ENCODE peak calls at places on chromosomes 1 and 21, in seven cellular contexts. I is MM.1S, Z is transverse colon, O is heart left ventricle, S is neural progenitor cell, R is SJSA1, V is pancreas. K is an unnamed sample. For H3K27me3 and H3K36me3, the result is how much of the 10 kb centered on the place peaks cover.

GRCh38 chr1:6461237-6461530 is 4.8 kb downstream of the TNFRSF25 start:
- DNase-seq in I (no peak), Z (no peak), O (no peak), S (no peak), R (no peak), V (no peak), K (no peak)

GRCh38 chr1:246689409-246689997 is 34.7 kb upstream of the SCCPDH start:
- DNase-seq in I (peak), Z (peak), O (peak), S (peak), R (peak), V (peak), K (peak)

GRCh38 chr21:31484219-31484618 is 140.2 kb upstream of the TIAM1 start:
- DNase-seq in I (no peak), Z (no peak), O (no peak), S (no peak), R (no peak), V (no peak), K (no peak)

GRCh38 chr1:103496014-103496635 is 29.4 kb upstream of the RNPC3 start:
- DNase-seq in I (no peak), Z (no peak), O (no peak), S (no peak), R (no peak), V (no peak), K (no peak)

GRCh38 chr1:47231314-47232186 is 475 bp downstream of the TAL1 start:
- DNase-seq in I (no peak), Z (no peak), O (no peak), S (peak), R (no peak), V (no peak), K (no peak)

GRCh38 chr1:178633068-178633467 is 92.0 kb upstream of the RALGPS2 start:
- DNase-seq in I (no peak), Z (no peak), O (no peak), S (no peak), R (no peak), V (no peak), K (no peak)

GRCh38 chr1:19203440-19203839 is 6.6 kb downstream of the UBR4 start:
- DNase-seq in I (no peak), Z (no peak), O (peak), S (no peak), R (no peak), V (peak), K (no peak)

GRCh38 chr1:230754831-230755230 is 7.6 kb downstream of the CAPN9 start:
- DNase-seq in I (no peak), Z (no peak), O (peak), S (no peak), R (no peak), V (no peak), K (no peak)

DNA sequence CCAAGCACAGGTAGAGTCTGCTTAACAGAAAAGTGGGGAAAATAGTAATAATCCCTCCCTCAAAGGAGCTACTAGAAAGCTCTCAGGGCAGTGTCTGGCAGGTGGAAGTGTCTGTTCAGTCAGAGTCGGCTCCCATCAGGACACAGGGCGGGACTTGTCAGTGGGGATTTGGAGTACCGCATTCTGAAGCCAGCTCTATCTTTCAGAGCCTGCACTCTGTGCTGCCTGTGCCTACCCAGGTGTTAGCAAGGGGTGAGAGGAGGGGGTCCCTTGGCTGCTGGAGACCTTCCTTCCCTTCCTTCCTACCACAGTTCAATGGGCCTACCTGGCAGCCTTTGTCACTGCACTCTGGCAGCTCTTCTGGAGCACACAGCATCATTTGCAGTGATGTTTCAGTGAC is 615.5 kb downstream of the AJAP1 start:
- DNase-seq in I (no peak), Z (no peak), O (no peak), S (no peak), R (no peak), V (no peak), K (no peak)
- H3K27me3 ChIP-seq in I (half or more), Z (under half), O (under half), S (under half), R (under half), V (under half), K (under half)

GRCh38 chr1:11952455-11953109 is 18.1 kb downstream of the PLOD1 start:
- DNase-seq in I (no peak), Z (no peak), O (no peak), S (no peak), R (no peak), V (no peak), K (no peak)

GRCh38 chr1:11946647-11947046 is 12.1 kb downstream of the PLOD1 start:
- DNase-seq in I (no peak), Z (no peak), O (no peak), S (no peak), R (no peak), V (no peak), K (no peak)

GRCh38 chr1:11951901-11952300 is 17.4 kb downstream of the PLOD1 start:
- DNase-seq in I (no peak), Z (no peak), O (no peak), S (no peak), R (no peak), V (no peak), K (no peak)

GRCh38 chr1:11944358-11944981 is 10.0 kb downstream of the PLOD1 start:
- DNase-seq in I (no peak), Z (no peak), O (no peak), S (peak), R (no peak), V (no peak), K (no peak)

GRCh38 chr1:11948822-11949458 is 14.4 kb downstream of the PLOD1 start:
- DNase-seq in I (peak), Z (no peak), O (no peak), S (no peak), R (no peak), V (no peak), K (no peak)
- H3K36me3 ChIP-seq in I (under half), Z (under half), O (under half), S (under half), R (half or more), V (under half), K (under half)

GRCh38 chr1:156432109-156433018 is 63.4 kb downstream of the RHBG start:
- DNase-seq in I (no peak), Z (no peak), O (no peak), S (peak), R (no peak), V (no peak), K (no peak)

GRCh38 chr1:156430305-156430704 is 61.3 kb downstream of the RHBG start:
- DNase-seq in I (no peak), Z (no peak), O (no peak), S (no peak), R (no peak), V (no peak), K (no peak)

GRCh38 chr1:156430809-156431208 is 61.8 kb downstream of the RHBG start:
- DNase-seq in I (no peak), Z (no peak), O (no peak), S (no peak), R (no peak), V (no peak), K (no peak)

GRCh38 chr1:156433032-156433431 is 64.0 kb downstream of the RHBG start:
- DNase-seq in I (no peak), Z (no peak), O (no peak), S (no peak), R (no peak), V (no peak), K (no peak)

DNA sequence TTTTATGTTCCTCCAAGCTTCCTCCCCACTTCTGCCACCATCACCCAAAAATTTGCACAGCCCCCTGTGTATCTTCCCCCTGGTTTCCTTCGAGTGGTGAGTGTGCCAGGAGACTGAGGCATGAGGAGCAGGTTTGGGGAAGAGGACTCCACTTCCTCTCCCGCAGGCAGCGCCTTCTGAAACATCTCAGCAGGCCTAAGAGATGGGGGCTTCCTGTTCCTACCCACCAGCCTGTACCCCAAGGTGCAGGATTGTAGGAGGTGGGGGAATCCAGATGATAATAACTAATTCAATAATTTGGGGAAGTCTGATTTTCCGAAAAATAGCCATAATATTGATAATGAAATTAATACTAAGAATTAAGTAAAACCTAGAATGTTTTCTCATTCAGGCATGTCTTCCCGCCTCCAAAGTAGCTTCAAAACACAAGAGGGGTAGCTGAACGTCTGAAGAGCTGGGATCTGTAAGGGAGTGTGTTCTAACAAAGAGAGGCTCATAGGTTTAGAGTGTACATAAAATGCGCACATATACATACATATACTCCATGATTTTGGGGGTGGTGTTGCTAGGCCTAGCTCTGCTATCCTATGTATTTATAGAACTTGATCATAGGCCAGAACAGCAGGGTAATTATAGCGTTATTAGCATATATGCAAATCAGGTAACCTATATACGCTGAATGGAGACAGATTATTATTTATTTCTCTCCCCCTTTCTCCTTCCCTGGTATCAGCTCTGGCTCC is 62.5 kb downstream of the RHBG start:
- DNase-seq in I (no peak), Z (no peak), O (no peak), S (no peak), R (no peak), V (no peak), K (no peak)
- H3K27me3 ChIP-seq in I (half or more), Z (half or more), O (half or more), S (half or more), R (half or more), V (under half), K (under half)

GRCh38 chr1:248855580-248855979 is 3.3 kb downstream of the ZNF692 start:
- DNase-seq in I (no peak), Z (no peak), O (no peak), S (no peak), R (no peak), V (no peak), K (no peak)

GRCh38 chr1:248857749-248858095 is 1.2 kb downstream of the ZNF692 start:
- DNase-seq in I (no peak), Z (no peak), O (no peak), S (no peak), R (no peak), V (no peak), K (no peak)

GRCh38 chr1:248858096-248858890 is 592 bp downstream of the ZNF692 start:
- DNase-seq in I (peak), Z (peak), O (peak), S (peak), R (peak), V (peak), K (peak)

GRCh38 chr1:248857201-248857600 is 1.7 kb downstream of the ZNF692 start:
- DNase-seq in I (no peak), Z (no peak), O (no peak), S (no peak), R (no peak), V (no peak), K (no peak)

DNA sequence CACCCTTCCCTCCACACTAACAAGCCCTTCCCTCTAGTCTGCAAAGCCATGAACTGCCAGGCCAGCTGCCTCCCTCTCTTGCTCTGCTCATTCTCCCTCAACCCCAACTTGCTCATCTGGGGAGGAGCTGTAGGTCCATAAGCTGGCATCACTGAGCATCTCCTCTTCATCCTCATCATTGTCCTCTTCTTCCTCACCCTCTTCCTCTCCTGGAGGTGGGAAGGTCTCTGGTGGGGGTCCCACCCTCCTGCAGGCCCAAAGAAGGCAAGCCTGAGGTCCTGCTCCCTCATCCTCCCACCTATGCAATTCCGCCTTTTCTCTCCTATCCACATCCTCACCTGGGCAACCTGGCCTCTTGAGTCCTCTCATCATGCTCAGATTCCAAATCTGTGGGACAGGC is 2.7 kb downstream of the ZNF692 start:
- DNase-seq in I (no peak), Z (no peak), O (no peak), S (no peak), R (no peak), V (no peak), K (no peak)
- H3K36me3 ChIP-seq in I (under half), Z (under half), O (under half), S (under half), R (under half), V (under half), K (under half)

GRCh38 chr21:33069645-33069993 is 322 bp upstream of the OLIG1 start:
- DNase-seq in I (no peak), Z (no peak), O (no peak), S (no peak), R (no peak), V (no peak), K (no peak)
- H3K27me3 ChIP-seq in I (under half), Z (half or more), O (half or more), S (half or more), R (half or more), V (under half), K (under half)

GRCh38 chr1:154595621-154596020 is 12.4 kb downstream of the ADAR start:
- DNase-seq in I (no peak), Z (no peak), O (no peak), S (no peak), R (no peak), V (no peak), K (no peak)
- H3K36me3 ChIP-seq in I (under half), Z (under half), O (half or more), S (under half), R (half or more), V (under half), K (under half)

DNA sequence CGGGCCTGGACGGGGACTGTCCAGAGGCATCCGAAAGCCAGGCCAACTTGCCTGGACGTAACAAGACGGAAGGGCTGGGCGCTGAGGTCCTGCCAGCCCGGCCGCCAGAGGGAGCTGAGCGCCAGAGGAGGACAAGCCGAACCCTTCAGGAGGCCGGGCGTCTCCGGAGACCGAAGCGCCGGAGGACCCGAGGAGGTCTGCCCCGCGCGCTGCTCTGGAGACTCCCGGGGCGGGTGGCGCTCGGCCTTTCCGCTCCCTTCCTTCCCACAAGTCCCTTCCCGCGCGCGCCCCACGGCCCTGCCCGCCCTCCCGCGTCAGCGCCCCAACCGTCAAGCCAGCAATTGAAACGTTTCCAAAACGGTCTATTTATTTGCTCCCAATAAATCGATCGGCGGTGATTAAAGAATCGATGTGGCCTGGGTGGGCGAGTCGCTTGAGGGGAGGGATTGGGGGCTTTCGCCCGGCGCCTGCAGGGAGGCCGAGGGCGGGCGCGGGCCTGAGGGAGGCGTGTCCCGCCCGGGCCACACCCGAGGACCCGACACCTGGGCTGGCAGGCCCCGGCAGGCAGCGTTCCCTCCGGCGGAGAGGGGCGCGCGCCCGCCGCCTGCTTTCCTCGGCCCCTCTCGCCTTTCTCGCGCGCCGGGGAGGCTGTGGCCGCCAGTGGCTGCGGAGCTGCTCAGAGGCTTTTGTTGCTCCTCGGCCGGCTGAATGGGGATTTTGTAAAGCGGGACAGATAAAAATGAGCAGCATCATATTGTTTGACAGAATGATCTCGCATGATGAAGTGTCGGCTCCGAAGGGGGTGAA is 5.2 kb upstream of the FOXD3 start:
- DNase-seq in I (peak), Z (peak), O (peak), S (peak), R (peak), V (peak), K (peak)
- H3K27me3 ChIP-seq in I (under half), Z (half or more), O (half or more), S (half or more), R (under half), V (under half), K (under half)

K was measured in Caco-2.